ENCODE peak calls at places on chromosome 13, in five cellular contexts. O, B, A, G and W are unnamed samples.

GRCh38 chr13:59368652-59369051 is 795.1 kb downstream of the DIAPH3 start:
- DNase-seq in O (no peak), B (no peak), A (no peak), G (no peak), W (no peak)

GRCh38 chr13:101915333-101915732 is 462.9 kb downstream of the ITGBL1 start:
- DNase-seq in O (no peak), B (no peak), A (no peak), G (no peak), W (no peak)

GRCh38 chr13:112181336-112182051 is 114.5 kb downstream of the SOX1 start:
- DNase-seq in O (no peak), B (no peak), A (no peak), G (no peak), W (no peak)

GRCh38 chr13:22141636-22142035 is 470.8 kb downstream of the FGF9 start:
- DNase-seq in O (no peak), B (no peak), A (no peak), G (no peak), W (no peak)

GRCh38 chr13:42968906-42969305 is 23.1 kb downstream of the EPSTI1 start:
- DNase-seq in O (no peak), B (peak), A (peak), G (no peak), W (no peak)

GRCh38 chr13:52651880-52652169 is 811 bp upstream of the SUGT1 start:
- DNase-seq in O (no peak), B (no peak), A (no peak), G (no peak), W (no peak)

GRCh38 chr13:110559986-110560385 is 1.5 kb downstream of the RAB20 start:
- DNase-seq in O (no peak), B (no peak), A (no peak), G (no peak), W (no peak)

GRCh38 chr13:102212729-102213128 is 189.1 kb downstream of the FGF14 start:
- DNase-seq in O (no peak), B (no peak), A (no peak), G (no peak), W (no peak)

GRCh38 chr13:39037410-39037879 is 444 bp downstream of the PROSER1 start:
- DNase-seq in O (no peak), B (peak), A (no peak), G (no peak), W (no peak)

GRCh38 chr13:30895773-30896172 is 10.3 kb upstream of the MEDAG start:
- DNase-seq in O (no peak), B (peak), A (peak), G (peak), W (peak)

GRCh38 chr13:30022796-30023195 is 172.4 kb upstream of the UBL3 start:
- DNase-seq in O (no peak), B (no peak), A (no peak), G (no peak), W (no peak)

GRCh38 chr13:112942689-112943308 is 26.2 kb upstream of the MCF2L start:
- DNase-seq in O (peak), B (peak), A (peak), G (peak), W (peak)

GRCh38 chr13:51221674-51222509 is at the start of gene FAM124A:
- DNase-seq in O (peak), B (no peak), A (peak), G (peak), W (no peak)

GRCh38 chr13:48738261-48738755 is 84.6 kb downstream of the CYSLTR2 start:
- DNase-seq in O (no peak), B (no peak), A (no peak), G (no peak), W (no peak)

GRCh38 chr13:50244913-50245574 is 229.8 kb downstream of the KCNRG start:
- DNase-seq in O (peak), B (peak), A (no peak), G (no peak), W (no peak)

GRCh38 chr13:20525601-20526544 is at the start of gene CRYL1:
- DNase-seq in O (peak), B (peak), A (peak), G (peak), W (peak)

GRCh38 chr13:40233731-40234195 is 432.7 kb downstream of the FOXO1 start:
- DNase-seq in O (no peak), B (peak), A (peak), G (no peak), W (no peak)
- H3K27ac ChIP-seq in O (no peak), B (peak), A (no peak), G (no peak), W (peak)

DNA sequence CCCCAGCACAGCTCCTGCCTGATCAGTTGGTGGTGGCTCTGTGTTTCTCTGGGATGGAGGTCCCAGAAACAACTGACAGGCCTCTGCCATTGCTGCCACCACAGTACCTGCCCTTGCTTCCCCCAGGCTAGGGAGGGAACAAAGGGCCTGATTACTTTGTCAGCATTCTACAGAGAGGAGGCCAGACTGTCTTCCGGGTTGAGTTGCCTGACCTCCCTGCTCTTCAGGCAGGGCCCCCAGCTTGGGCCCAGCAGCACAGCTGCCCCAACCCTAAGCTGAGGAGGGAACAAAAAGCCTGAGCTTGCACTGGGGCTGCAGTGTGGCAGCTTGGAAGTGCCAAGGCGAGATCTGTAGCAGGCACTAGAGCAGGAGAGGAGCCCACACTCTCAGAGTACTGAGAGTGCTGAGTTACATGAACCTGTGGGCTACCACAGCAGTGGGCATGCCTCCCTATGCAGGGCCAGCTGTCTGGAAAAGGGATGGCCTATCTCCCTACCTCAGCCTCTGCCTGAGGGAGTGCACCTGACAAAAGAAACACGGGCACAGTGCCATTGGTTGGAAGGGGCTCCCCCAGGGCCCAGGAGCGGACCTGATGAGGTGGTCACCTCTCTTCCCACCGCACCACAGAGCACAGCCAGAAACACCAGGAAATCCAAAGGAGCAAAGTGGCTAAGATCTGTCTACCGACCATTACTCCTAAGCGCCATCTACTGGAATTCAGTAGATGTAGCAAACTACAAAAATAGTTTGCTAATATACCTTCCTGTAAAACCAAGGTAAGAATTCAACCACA is 24.4 kb downstream of the SLC25A15 start:
- DNase-seq in O (no peak), B (no peak), A (peak), G (no peak), W (no peak)
- TF ChIP-seq CTCF in O (peak), B (no peak), A (peak), G (no peak), W (no peak)

GRCh38 chr13:99087130-99087953 is 109.5 kb upstream of the DOCK9 start:
- DNase-seq in O (peak), B (peak), A (peak), G (peak), W (peak)
- TF ChIP-seq POLR2A in O (peak), B (peak), A (peak), G (peak), W (no peak)

GRCh38 chr13:41611385-41611784 is 154.0 kb downstream of the RGCC start:
- DNase-seq in O (no peak), B (no peak), A (no peak), G (no peak), W (no peak)

GRCh38 chr13:41608111-41608510 is 150.8 kb downstream of the RGCC start:
- DNase-seq in O (no peak), B (no peak), A (no peak), G (no peak), W (no peak)

GRCh38 chr13:41610426-41610825 is 153.1 kb downstream of the RGCC start:
- DNase-seq in O (no peak), B (no peak), A (no peak), G (no peak), W (no peak)

GRCh38 chr13:41608779-41609178 is 151.4 kb downstream of the RGCC start:
- DNase-seq in O (no peak), B (no peak), A (no peak), G (no peak), W (no peak)

GRCh38 chr13:41609828-41610227 is 152.5 kb downstream of the RGCC start:
- DNase-seq in O (no peak), B (no peak), A (no peak), G (no peak), W (no peak)
- H3K27ac ChIP-seq in O (no peak), B (peak), A (peak), G (no peak), W (peak)

GRCh38 chr13:80118507-80118906 is 222.4 kb downstream of the SPRY2 start:
- DNase-seq in O (no peak), B (no peak), A (no peak), G (no peak), W (no peak)

GRCh38 chr13:80115616-80116015 is 225.3 kb downstream of the SPRY2 start:
- DNase-seq in O (no peak), B (no peak), A (no peak), G (no peak), W (no peak)

GRCh38 chr13:80116107-80116506 is 224.8 kb downstream of the SPRY2 start:
- DNase-seq in O (no peak), B (no peak), A (no peak), G (no peak), W (no peak)

GRCh38 chr13:80117515-80117914 is 223.4 kb downstream of the SPRY2 start:
- DNase-seq in O (no peak), B (no peak), A (no peak), G (no peak), W (no peak)

GRCh38 chr13:80118099-80118498 is 222.8 kb downstream of the SPRY2 start:
- DNase-seq in O (no peak), B (no peak), A (no peak), G (no peak), W (no peak)
- TF ChIP-seq CTCF in O (no peak), B (no peak), A (no peak), G (no peak), W (no peak)

GRCh38 chr13:97189943-97190342 is 32.2 kb upstream of the MBNL2 start:
- DNase-seq in O (no peak), B (no peak), A (peak), G (no peak), W (no peak)
- TF ChIP-seq POLR2A in O (no peak), B (no peak), A (no peak), G (no peak), W (no peak)